ENCODE peak calls at places on chromosome 17, in ten cellular contexts. One of them, this sample, is unnamed. For H3K4me1, the result is how much of the 10 kb centered on the place peaks cover.

GRCh38 chr17:61457226-61457983 is 5.2 kb downstream of the TBX4 start:
- DNase-seq in adrenal gland: no peak
- DNase-seq in prostate gland: no peak
- DNase-seq in IMR-90: no peak
- DNase-seq in uterus: no peak
- DNase-seq in A549: no peak
- DNase-seq in Peyer's patch: peak
- DNase-seq in ovary: no peak
- DNase-seq in breast epithelium: no peak
- DNase-seq in upper lobe of left lung: no peak
- DNase-seq in this sample: no peak

GRCh38 chr17:76562734-76563148 is 22.9 kb downstream of the PRCD start:
- DNase-seq in ovary: peak
- DNase-seq in IMR-90: peak
- DNase-seq in breast epithelium: no peak
- DNase-seq in uterus: peak
- DNase-seq in upper lobe of left lung: no peak
- DNase-seq in Peyer's patch: no peak
- DNase-seq in adrenal gland: peak
- DNase-seq in prostate gland: no peak
- DNase-seq in A549: no peak
- DNase-seq in this sample: peak

GRCh38 chr17:31388770-31389672 is 2.5 kb upstream of the RAB11FIP4 start:
- DNase-seq in breast epithelium: no peak
- DNase-seq in adrenal gland: no peak
- DNase-seq in ovary: no peak
- DNase-seq in IMR-90: no peak
- DNase-seq in prostate gland: no peak
- DNase-seq in Peyer's patch: no peak
- DNase-seq in uterus: no peak
- DNase-seq in A549: no peak
- DNase-seq in upper lobe of left lung: peak
- DNase-seq in this sample: no peak

GRCh38 chr17:34182036-34182803 is 72.9 kb upstream of the CCL2 start:
- DNase-seq in IMR-90: no peak
- DNase-seq in A549: no peak
- DNase-seq in Peyer's patch: no peak
- DNase-seq in ovary: no peak
- DNase-seq in prostate gland: no peak
- DNase-seq in upper lobe of left lung: no peak
- DNase-seq in breast epithelium: no peak
- DNase-seq in adrenal gland: no peak
- DNase-seq in uterus: no peak
- DNase-seq in this sample: no peak

GRCh38 chr17:37276475-37276874 is 99.3 kb upstream of the C17orf78 start:
- DNase-seq in Peyer's patch: no peak
- DNase-seq in adrenal gland: no peak
- DNase-seq in IMR-90: peak
- DNase-seq in uterus: no peak
- DNase-seq in upper lobe of left lung: no peak
- DNase-seq in A549: peak
- DNase-seq in ovary: no peak
- DNase-seq in prostate gland: no peak
- DNase-seq in breast epithelium: no peak
- DNase-seq in this sample: no peak

GRCh38 chr17:43365356-43365755 is 33.4 kb upstream of the ARL4D start:
- DNase-seq in uterus: no peak
- DNase-seq in ovary: no peak
- DNase-seq in breast epithelium: no peak
- DNase-seq in Peyer's patch: no peak
- DNase-seq in upper lobe of left lung: no peak
- DNase-seq in A549: peak
- DNase-seq in adrenal gland: no peak
- DNase-seq in IMR-90: no peak
- DNase-seq in prostate gland: no peak
- DNase-seq in this sample: no peak

GRCh38 chr17:78875738-78876597 is 27.0 kb downstream of the CEP295NL start:
- DNase-seq in breast epithelium: no peak
- DNase-seq in adrenal gland: peak
- DNase-seq in Peyer's patch: no peak
- DNase-seq in IMR-90: peak
- DNase-seq in A549: no peak
- DNase-seq in upper lobe of left lung: peak
- DNase-seq in uterus: no peak
- DNase-seq in ovary: no peak
- DNase-seq in prostate gland: no peak
- DNase-seq in this sample: no peak

GRCh38 chr17:81388612-81389367 is 6.5 kb upstream of the BAHCC1 start:
- DNase-seq in ovary: no peak
- DNase-seq in prostate gland: no peak
- DNase-seq in A549: peak
- DNase-seq in breast epithelium: no peak
- DNase-seq in upper lobe of left lung: no peak
- DNase-seq in IMR-90: no peak
- DNase-seq in adrenal gland: peak
- DNase-seq in Peyer's patch: no peak
- DNase-seq in uterus: peak
- DNase-seq in this sample: peak

DNA sequence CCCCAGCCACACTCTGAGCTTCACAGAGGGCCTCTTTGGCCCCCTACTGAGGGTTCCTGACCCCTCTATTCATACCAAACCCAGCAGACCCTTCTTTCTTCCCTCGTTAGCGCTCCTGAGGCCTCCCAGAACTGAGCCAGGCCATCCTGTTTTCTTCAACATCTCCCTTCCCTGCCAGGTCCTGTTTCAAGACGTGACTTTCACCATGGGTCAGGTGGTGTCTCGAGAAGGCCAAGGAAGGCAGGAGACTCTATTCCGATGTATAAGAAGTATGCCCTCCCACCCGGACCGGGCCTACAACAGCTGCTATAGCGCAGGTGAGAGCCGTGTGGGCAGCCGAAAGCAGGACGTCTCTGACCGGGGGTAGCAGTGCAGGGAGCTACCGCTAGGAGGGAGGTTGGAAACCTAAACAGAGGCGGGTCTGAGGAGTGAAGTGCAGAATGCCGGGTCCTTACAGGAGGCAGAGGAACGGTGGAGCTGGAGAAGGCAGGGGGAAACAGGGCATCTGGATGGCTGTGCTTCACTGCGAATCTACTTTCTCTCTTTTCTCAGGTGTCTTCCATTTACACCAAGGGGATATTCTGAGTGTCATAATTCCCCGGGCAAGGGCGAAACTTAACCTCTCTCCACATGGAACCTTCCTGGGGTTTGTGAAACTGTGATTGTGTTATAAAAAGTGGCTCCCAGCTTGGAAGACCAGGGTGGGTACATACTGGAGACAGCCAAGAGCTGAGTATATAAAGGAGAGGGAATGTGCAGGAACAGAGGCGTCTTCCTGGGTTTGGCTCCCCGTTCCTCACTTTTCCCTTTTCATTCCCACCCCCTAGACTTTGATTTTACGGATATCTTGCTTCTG is 1.3 kb upstream of the SENP3 start:
- DNase-seq in upper lobe of left lung: peak
- DNase-seq in A549: peak
- DNase-seq in uterus: peak
- DNase-seq in IMR-90: peak
- DNase-seq in adrenal gland: peak
- DNase-seq in Peyer's patch: peak
- DNase-seq in ovary: peak
- DNase-seq in breast epithelium: peak
- DNase-seq in prostate gland: peak
- DNase-seq in this sample: no peak
- H3K4me1 ChIP-seq in upper lobe of left lung: half or more
- H3K4me1 ChIP-seq in A549: under half
- H3K4me1 ChIP-seq in uterus: under half
- H3K4me1 ChIP-seq in IMR-90: under half
- H3K4me1 ChIP-seq in adrenal gland: under half
- H3K4me1 ChIP-seq in Peyer's patch: half or more
- H3K4me1 ChIP-seq in ovary: under half
- H3K4me1 ChIP-seq in breast epithelium: under half
- H3K4me1 ChIP-seq in prostate gland: half or more
- H3K4me1 ChIP-seq in this sample: half or more

GRCh38 chr17:45060824-45061605 is at the start of gene NMT1:
- DNase-seq in ovary: peak
- DNase-seq in Peyer's patch: peak
- DNase-seq in IMR-90: peak
- DNase-seq in adrenal gland: peak
- DNase-seq in upper lobe of left lung: peak
- DNase-seq in uterus: peak
- DNase-seq in A549: peak
- DNase-seq in breast epithelium: peak
- DNase-seq in prostate gland: peak
- DNase-seq in this sample: peak
- TF ChIP-seq POLR2A in ovary: peak
- TF ChIP-seq POLR2A in Peyer's patch: peak
- TF ChIP-seq POLR2A in IMR-90: peak
- TF ChIP-seq POLR2A in adrenal gland: peak
- TF ChIP-seq POLR2A in upper lobe of left lung: peak
- TF ChIP-seq POLR2A in uterus: peak
- TF ChIP-seq POLR2A in A549: peak
- TF ChIP-seq POLR2A in breast epithelium: peak
- TF ChIP-seq POLR2A in prostate gland: peak
- TF ChIP-seq POLR2A in this sample: peak

GRCh38 chr17:17832040-17832363 is 4.8 kb downstream of the SREBF1 start:
- DNase-seq in Peyer's patch: no peak
- DNase-seq in A549: no peak
- DNase-seq in upper lobe of left lung: no peak
- DNase-seq in ovary: no peak
- DNase-seq in IMR-90: no peak
- DNase-seq in adrenal gland: no peak
- DNase-seq in prostate gland: no peak
- DNase-seq in breast epithelium: no peak
- DNase-seq in uterus: no peak
- DNase-seq in this sample: no peak

GRCh38 chr17:17833664-17834357 is 3.0 kb downstream of the SREBF1 start:
- DNase-seq in adrenal gland: no peak
- DNase-seq in prostate gland: no peak
- DNase-seq in Peyer's patch: no peak
- DNase-seq in IMR-90: no peak
- DNase-seq in A549: no peak
- DNase-seq in ovary: no peak
- DNase-seq in upper lobe of left lung: no peak
- DNase-seq in uterus: no peak
- DNase-seq in breast epithelium: no peak
- DNase-seq in this sample: no peak

GRCh38 chr17:17830740-17831207 is 6.0 kb downstream of the SREBF1 start:
- DNase-seq in upper lobe of left lung: no peak
- DNase-seq in IMR-90: no peak
- DNase-seq in prostate gland: no peak
- DNase-seq in ovary: no peak
- DNase-seq in A549: no peak
- DNase-seq in adrenal gland: peak
- DNase-seq in breast epithelium: no peak
- DNase-seq in uterus: no peak
- DNase-seq in Peyer's patch: peak
- DNase-seq in this sample: no peak

GRCh38 chr17:17830269-17830567 is 6.6 kb downstream of the SREBF1 start:
- DNase-seq in Peyer's patch: no peak
- DNase-seq in breast epithelium: no peak
- DNase-seq in uterus: no peak
- DNase-seq in prostate gland: no peak
- DNase-seq in adrenal gland: no peak
- DNase-seq in ovary: no peak
- DNase-seq in A549: no peak
- DNase-seq in IMR-90: no peak
- DNase-seq in upper lobe of left lung: no peak
- DNase-seq in this sample: no peak

GRCh38 chr17:17831208-17832039 is 5.4 kb downstream of the SREBF1 start:
- DNase-seq in upper lobe of left lung: no peak
- DNase-seq in adrenal gland: peak
- DNase-seq in IMR-90: no peak
- DNase-seq in breast epithelium: no peak
- DNase-seq in ovary: no peak
- DNase-seq in A549: no peak
- DNase-seq in uterus: peak
- DNase-seq in Peyer's patch: no peak
- DNase-seq in prostate gland: no peak
- DNase-seq in this sample: no peak
- H3K4me1 ChIP-seq in upper lobe of left lung: under half
- H3K4me1 ChIP-seq in adrenal gland: under half
- H3K4me1 ChIP-seq in IMR-90: under half
- H3K4me1 ChIP-seq in breast epithelium: under half
- H3K4me1 ChIP-seq in ovary: under half
- H3K4me1 ChIP-seq in A549: half or more
- H3K4me1 ChIP-seq in uterus: under half
- H3K4me1 ChIP-seq in Peyer's patch: half or more
- H3K4me1 ChIP-seq in prostate gland: under half
- H3K4me1 ChIP-seq in this sample: half or more

GRCh38 chr17:39684369-39685043 is 3.4 kb downstream of the PGAP3 start:
- DNase-seq in uterus: no peak
- DNase-seq in IMR-90: no peak
- DNase-seq in breast epithelium: no peak
- DNase-seq in ovary: no peak
- DNase-seq in prostate gland: no peak
- DNase-seq in adrenal gland: no peak
- DNase-seq in A549: no peak
- DNase-seq in Peyer's patch: no peak
- DNase-seq in upper lobe of left lung: no peak
- DNase-seq in this sample: no peak

GRCh38 chr17:39687101-39687545 is 734 bp downstream of the PGAP3 start:
- DNase-seq in prostate gland: no peak
- DNase-seq in Peyer's patch: no peak
- DNase-seq in breast epithelium: no peak
- DNase-seq in ovary: no peak
- DNase-seq in uterus: no peak
- DNase-seq in IMR-90: no peak
- DNase-seq in upper lobe of left lung: no peak
- DNase-seq in A549: no peak
- DNase-seq in adrenal gland: no peak
- DNase-seq in this sample: no peak

GRCh38 chr17:39688945-39689344 is 1.1 kb upstream of the PGAP3 start:
- DNase-seq in breast epithelium: no peak
- DNase-seq in IMR-90: no peak
- DNase-seq in adrenal gland: no peak
- DNase-seq in ovary: no peak
- DNase-seq in A549: no peak
- DNase-seq in upper lobe of left lung: no peak
- DNase-seq in uterus: no peak
- DNase-seq in Peyer's patch: no peak
- DNase-seq in prostate gland: no peak
- DNase-seq in this sample: no peak

GRCh38 chr17:39688475-39688835 is 598 bp upstream of the PGAP3 start:
- DNase-seq in prostate gland: no peak
- DNase-seq in breast epithelium: no peak
- DNase-seq in upper lobe of left lung: no peak
- DNase-seq in uterus: no peak
- DNase-seq in IMR-90: peak
- DNase-seq in Peyer's patch: no peak
- DNase-seq in A549: no peak
- DNase-seq in ovary: no peak
- DNase-seq in adrenal gland: no peak
- DNase-seq in this sample: no peak

DNA sequence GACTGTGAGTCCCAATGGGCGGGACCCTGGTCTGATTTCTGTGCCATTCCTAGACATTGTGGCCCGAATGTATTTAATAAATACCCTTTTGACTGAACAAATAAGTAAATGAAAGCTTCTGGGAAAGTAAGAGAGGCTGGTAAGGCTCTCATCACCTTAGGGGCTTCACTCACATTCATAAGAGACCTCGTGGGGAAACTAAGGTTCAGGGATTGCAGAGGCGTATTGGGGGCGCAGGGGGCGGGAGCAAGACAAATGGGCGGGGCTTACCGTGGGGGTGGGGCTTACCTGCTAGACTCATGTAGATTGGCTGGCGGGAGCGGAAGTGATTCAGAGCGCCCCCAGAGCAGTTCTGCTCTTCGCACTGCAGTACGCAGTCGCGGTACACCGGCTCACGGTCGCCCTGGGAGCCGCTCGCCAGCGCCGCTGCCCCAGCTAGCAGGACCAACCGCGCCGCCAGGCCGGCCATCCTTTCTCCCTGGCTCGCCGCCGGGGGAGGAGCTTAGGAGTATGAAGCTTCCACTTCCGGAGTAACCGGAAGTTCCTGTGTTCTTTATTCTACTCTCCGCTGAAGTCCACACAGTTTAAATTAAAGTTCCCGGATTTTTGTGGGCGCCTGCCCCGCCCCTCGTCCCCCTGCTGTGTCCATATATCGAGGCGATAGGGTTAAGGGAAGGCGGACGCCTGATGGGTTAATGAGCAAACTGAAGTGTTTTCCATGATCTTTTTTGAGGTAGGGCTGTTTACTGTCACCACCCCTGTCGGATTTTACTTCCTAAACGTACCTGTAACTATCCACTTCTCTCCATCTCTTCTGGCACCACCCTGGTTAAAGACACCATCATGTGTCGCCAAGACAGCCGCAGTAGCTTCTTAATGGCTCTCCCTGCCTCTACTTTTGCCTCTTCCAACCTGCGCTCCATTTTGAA is at the start of gene PGAP3:
- DNase-seq in A549: peak
- DNase-seq in upper lobe of left lung: peak
- DNase-seq in prostate gland: peak
- DNase-seq in adrenal gland: peak
- DNase-seq in uterus: peak
- DNase-seq in breast epithelium: peak
- DNase-seq in IMR-90: peak
- DNase-seq in Peyer's patch: peak
- DNase-seq in ovary: peak
- DNase-seq in this sample: peak
- TF ChIP-seq POLR2A in A549: peak
- TF ChIP-seq POLR2A in upper lobe of left lung: peak
- TF ChIP-seq POLR2A in prostate gland: peak
- TF ChIP-seq POLR2A in adrenal gland: peak
- TF ChIP-seq POLR2A in uterus: peak
- TF ChIP-seq POLR2A in breast epithelium: peak
- TF ChIP-seq POLR2A in IMR-90: peak
- TF ChIP-seq POLR2A in Peyer's patch: peak
- TF ChIP-seq POLR2A in ovary: peak
- TF ChIP-seq POLR2A in this sample: peak